ENCODE peak calls at places on chromosomes 4 and X, in four cellular contexts. A, E, V and H are unnamed samples.
A peak's percentile ranks its signal among the peaks of the same experiment; 100 is the strongest.

GRCh38 chr4:48974979-48975640 is 11.0 kb upstream of the CWH43 start:
- DNase-seq in A (no peak), E (no peak), V (no peak), H (no peak)

GRCh38 chr4:88015659-88016295 is 8.3 kb downstream of the PKD2 start:
- DNase-seq in A (no peak), E (no peak), V (no peak), H (no peak)

GRCh38 chrX:135477576-135477975 is 42.9 kb upstream of the INTS6L start:
- DNase-seq in A (peak; percentile 32), E (peak; percentile 33), V (peak; percentile 71), H (no peak)

GRCh38 chrX:56802921-56803848 is 74.1 kb downstream of the NBDY start:
- DNase-seq in A (peak; percentile 29), E (peak; percentile 39), V (peak; percentile 51), H (peak; percentile 77)

GRCh38 chr4:82421796-82422560 is 8.3 kb downstream of the HNRNPDL start:
- DNase-seq in A (no peak), E (no peak), V (peak; percentile 34), H (no peak)

GRCh38 chr4:2867758-2868491 is 24.3 kb downstream of the ADD1 start:
- DNase-seq in A (peak; percentile 84), E (peak; percentile 32), V (peak; percentile 67), H (no peak)

GRCh38 chr4:52407545-52407944 is 251.6 kb downstream of the USP46 start:
- DNase-seq in A (no peak), E (peak; percentile 20), V (no peak), H (no peak)

GRCh38 chrX:39501822-39502221 is 595.9 kb downstream of the BCOR start:
- DNase-seq in A (no peak), E (no peak), V (no peak), H (no peak)

GRCh38 chr4:72895408-72895807 is 174.1 kb downstream of the COX18 start:
- DNase-seq in A (no peak), E (no peak), V (peak; percentile 18), H (no peak)

GRCh38 chr4:121819216-121819980 is 4.3 kb downstream of the CCNA2 start:
- DNase-seq in A (no peak), E (no peak), V (no peak), H (no peak)

GRCh38 chr4:4195354-4195753 is 31.4 kb downstream of the OTOP1 start:
- DNase-seq in A (no peak), E (no peak), V (no peak), H (no peak)

GRCh38 chrX:123959281-123960063 is 2.0 kb upstream of the STAG2 start:
- DNase-seq in A (peak; percentile 37), E (no peak), V (peak; percentile 19), H (no peak)

GRCh38 chr4:66279084-66279483 is 608.8 kb upstream of the EPHA5 start:
- DNase-seq in A (no peak), E (no peak), V (no peak), H (no peak)

GRCh38 chr4:40486534-40486933 is 143.1 kb downstream of the RBM47 start:
- DNase-seq in A (no peak), E (no peak), V (no peak), H (no peak)

GRCh38 chr4:41505161-41505653 is 32.8 kb upstream of the LIMCH1 start:
- DNase-seq in A (no peak), E (no peak), V (no peak), H (no peak)

GRCh38 chrX:145832796-145833195 is 15.2 kb downstream of the SLITRK2 start:
- DNase-seq in A (no peak), E (no peak), V (no peak), H (no peak)

GRCh38 chr4:7052923-7053715 is 9.9 kb downstream of the TADA2B start:
- DNase-seq in A (no peak), E (no peak), V (no peak), H (no peak)

GRCh38 chr4:144985014-144985413 is 113.0 kb downstream of the ANAPC10 start:
- DNase-seq in A (no peak), E (no peak), V (no peak), H (no peak)

GRCh38 chr4:675036-675804 is 878 bp downstream of the MYL5 start:
- DNase-seq in A (no peak), E (no peak), V (no peak), H (no peak)

GRCh38 chr4:176084769-176085168 is 19.1 kb downstream of the WDR17 start:
- DNase-seq in A (no peak), E (no peak), V (no peak), H (no peak)

GRCh38 chr4:80336582-80336981 is 1.1 kb downstream of the CFAP299 start:
- DNase-seq in A (peak; percentile 60), E (peak; percentile 13), V (peak; percentile 75), H (no peak)
- TF ChIP-seq CREB1 in A (no peak), E (no peak), V (no peak), H (no peak)

DNA sequence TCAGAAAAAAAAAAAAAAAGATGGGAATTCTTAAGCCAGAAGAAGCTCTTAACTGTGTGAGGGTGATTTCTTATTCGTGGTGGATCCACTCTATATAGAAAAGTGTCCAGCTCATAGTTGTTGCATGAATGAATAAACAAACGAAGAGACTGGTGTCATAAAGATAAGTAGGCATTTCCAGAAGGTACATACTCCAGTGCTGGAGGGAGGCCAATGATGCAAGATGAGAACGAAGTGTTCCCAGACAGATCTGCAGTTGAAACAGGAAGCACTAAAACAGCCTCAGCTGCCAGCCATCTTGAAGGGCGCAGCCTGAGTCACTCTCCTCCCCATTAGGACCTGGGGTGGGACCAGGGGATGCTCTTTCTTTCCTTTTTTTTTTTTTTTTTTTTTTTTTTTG is 47.4 kb upstream of the HOPX start:
- DNase-seq in A (peak; percentile 18), E (no peak), V (no peak), H (no peak)
- TF ChIP-seq JUNB in A (no peak), E (no peak), V (no peak), H (no peak)

DNA sequence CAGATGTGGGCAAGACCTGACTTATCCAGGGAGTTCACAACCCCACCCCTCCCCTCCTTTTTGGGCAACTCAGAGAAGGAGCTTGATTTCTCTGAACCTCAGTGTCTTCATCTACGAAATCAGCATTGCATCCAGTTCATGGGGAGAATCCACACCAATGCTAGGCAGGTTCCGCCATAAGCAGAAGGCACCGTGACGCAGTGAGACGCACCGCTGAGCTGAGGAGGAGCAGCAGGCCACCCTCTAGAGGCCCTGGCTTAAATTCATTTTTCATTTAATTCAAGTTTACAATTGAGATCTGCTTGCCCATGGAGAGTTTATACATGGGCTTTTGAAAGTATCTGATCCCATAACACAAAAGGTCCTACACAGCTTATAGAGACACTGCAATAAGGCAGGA is 55.7 kb downstream of the CPZ start:
- DNase-seq in A (no peak), E (no peak), V (no peak), H (no peak)
- TF ChIP-seq CREB1 in A (no peak), E (no peak), V (no peak), H (no peak)

GRCh38 chr4:156084312-156084811 is 130.7 kb upstream of the CTSO start:
- DNase-seq in A (no peak), E (no peak), V (no peak), H (no peak)

GRCh38 chr4:156085073-156085472 is 131.4 kb upstream of the CTSO start:
- DNase-seq in A (no peak), E (no peak), V (no peak), H (no peak)
- TF ChIP-seq JUNB in A (no peak), E (no peak), V (no peak), H (no peak)

GRCh38 chrX:24347871-24348270 is 12.6 kb upstream of the SUPT20HL1 start:
- DNase-seq in A (no peak), E (no peak), V (no peak), H (no peak)
- TF ChIP-seq CREB1 in A (no peak), E (no peak), V (no peak), H (no peak)

GRCh38 chr4:8276358-8277240 is 7.0 kb downstream of the HTRA3 start:
- DNase-seq in A (no peak), E (no peak), V (no peak), H (no peak)
- TF ChIP-seq JUNB in A (no peak), E (no peak), V (no peak), H (no peak)

DNA sequence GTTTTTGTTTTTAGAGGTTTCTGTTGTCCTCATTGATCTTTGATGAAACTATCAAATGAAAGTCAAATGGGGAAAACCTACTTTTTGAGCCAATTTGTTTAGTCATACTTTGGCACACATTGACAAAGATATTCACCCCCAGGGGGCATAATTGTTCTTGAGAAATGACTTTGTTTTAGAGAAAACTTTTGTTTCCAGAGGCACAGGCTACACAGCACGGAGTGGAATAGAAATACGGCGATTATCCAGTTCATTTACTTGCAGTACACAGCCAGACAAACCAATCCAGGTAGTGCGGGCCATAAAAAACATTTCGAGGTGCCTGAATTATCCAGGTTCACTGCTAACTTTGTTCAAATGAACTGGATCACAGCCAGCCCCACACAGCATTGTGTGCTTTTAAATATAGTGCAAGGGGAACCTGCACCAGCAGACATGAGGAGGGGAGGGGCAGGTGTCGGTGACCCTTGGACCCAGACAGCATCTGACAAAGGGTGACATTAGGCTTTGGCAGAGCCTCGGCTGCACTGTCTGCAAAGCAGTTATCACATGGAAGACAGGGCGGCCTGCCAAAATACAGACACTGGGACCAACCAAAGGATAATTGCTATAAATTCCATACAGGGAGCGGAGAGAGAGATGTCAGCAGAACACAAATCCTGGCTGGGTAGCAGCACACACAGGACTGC is 179.6 kb upstream of the NOCT start:
- DNase-seq in A (no peak), E (peak; percentile 65), V (no peak), H (no peak)
- TF ChIP-seq CREB1 in A (no peak), E (no peak), V (no peak), H (no peak)